ENCODE peak calls at places on chromosomes 1 and 21, in four cellular contexts. E is HL-60, D is K562, T is GM12878. I is an unnamed sample.

GRCh38 chr1:197466813-197467212 is 198.8 kb downstream of the CRB1 start:
- DNase-seq in D (no peak), T (no peak), E (no peak), I (no peak)

GRCh38 chr1:71623888-71624287 is 543.1 kb upstream of the ZRANB2 start:
- DNase-seq in E (no peak), D (no peak), T (no peak), I (no peak)

GRCh38 chr21:27346041-27346448 is 379.2 kb upstream of the ADAMTS5 start:
- DNase-seq in T (no peak), E (no peak), D (no peak), I (no peak)

GRCh38 chr1:12565094-12565965 is 52.7 kb downstream of the DHRS3 start:
- DNase-seq in D (no peak), T (no peak), E (no peak), I (no peak)

GRCh38 chr21:26842300-26842699 is 2.9 kb downstream of the ADAMTS1 start:
- DNase-seq in T (no peak), D (no peak), E (no peak), I (no peak)

GRCh38 chr1:195899762-195900352 is 708.4 kb downstream of the KCNT2 start:
- DNase-seq in E (no peak), T (no peak), D (peak; percentile 90), I (no peak)

GRCh38 chr1:110134050-110134595 is 16.2 kb upstream of the SLC6A17 start:
- DNase-seq in T (no peak), E (no peak), D (no peak), I (no peak)

GRCh38 chr1:158117854-158118691 is 62.6 kb upstream of the CD1D start:
- DNase-seq in D (peak; percentile 63), T (no peak), E (no peak), I (peak; percentile 49)

GRCh38 chr1:180266275-180267210 is 36.5 kb downstream of the LHX4 start:
- DNase-seq in E (no peak), D (no peak), T (no peak), I (no peak)

GRCh38 chr1:234495231-234495990 is 16.4 kb upstream of the TARBP1 start:
- DNase-seq in T (peak; percentile 79), D (peak; percentile 58), E (no peak), I (no peak)

GRCh38 chr1:181482521-181483083 is 715 bp upstream of the CACNA1E start:
- DNase-seq in T (no peak), D (peak; percentile 36), E (peak; percentile 16), I (peak; percentile 70)

GRCh38 chr1:110610741-110611286 is 4.7 kb upstream of the KCNA2 start:
- DNase-seq in E (no peak), D (no peak), T (no peak), I (no peak)

GRCh38 chr1:158249646-158250045 is 4.6 kb upstream of the CD1A start:
- DNase-seq in T (no peak), D (no peak), E (no peak), I (no peak)

GRCh38 chr1:12584900-12585525 is 33.0 kb downstream of the DHRS3 start:
- DNase-seq in D (no peak), T (no peak), E (no peak), I (no peak)

GRCh38 chr1:54069792-54070548 is 16.6 kb downstream of the TCEANC2 start:
- DNase-seq in T (no peak), D (peak; percentile 62), E (no peak), I (no peak)

GRCh38 chr1:24720152-24720551 is 25.1 kb upstream of the CLIC4 start:
- DNase-seq in D (no peak), E (no peak), T (no peak), I (no peak)

GRCh38 chr1:70966018-70966638 is 81.5 kb downstream of the PTGER3 start:
- DNase-seq in T (no peak), E (no peak), D (peak; percentile 37), I (no peak)

GRCh38 chr1:53207726-53208125 is 11.1 kb downstream of the CPT2 start:
- DNase-seq in D (no peak), T (no peak), E (no peak), I (no peak)

GRCh38 chr1:236535656-236536293 is 12.0 kb downstream of the LGALS8 start:
- DNase-seq in D (no peak), E (no peak), T (no peak), I (no peak)

GRCh38 chr1:17340358-17340757 is 31.6 kb upstream of the PADI6 start:
- DNase-seq in T (no peak), D (no peak), E (no peak), I (no peak)

GRCh38 chr1:17346046-17346789 is 25.8 kb upstream of the PADI6 start:
- DNase-seq in E (no peak), T (no peak), D (no peak), I (no peak)

GRCh38 chr1:17338706-17339493 is 30.9 kb downstream of the PADI4 start:
- DNase-seq in T (no peak), D (peak; percentile 34), E (no peak), I (no peak)

GRCh38 chr1:17339521-17339920 is 31.5 kb downstream of the PADI4 start:
- DNase-seq in T (no peak), E (no peak), D (no peak), I (no peak)

GRCh38 chr1:17342014-17342441 is 30.0 kb upstream of the PADI6 start:
- DNase-seq in T (no peak), E (no peak), D (no peak), I (no peak)
- TF ChIP-seq SPI1 in T (no peak), E (no peak), D (no peak), I (no peak)

DNA sequence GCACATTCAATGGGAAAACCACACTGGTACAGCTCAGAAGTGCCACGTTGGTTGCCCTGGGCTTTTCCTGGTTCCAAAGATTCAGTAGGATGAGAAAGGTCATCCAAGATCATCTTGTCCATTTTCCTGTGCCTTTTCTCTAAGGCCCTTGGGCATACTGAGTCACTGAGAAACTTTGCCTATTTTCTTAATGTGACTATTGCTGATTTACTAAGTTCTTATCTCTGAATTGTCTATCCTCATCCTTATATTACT is 57.2 kb upstream of the HSD17B7 start:
- DNase-seq in D (no peak), E (no peak), T (no peak), I (no peak)
- TF ChIP-seq POLR2AphosphoS5 in D (no peak), E (no peak), T (no peak), I (no peak)

DNA sequence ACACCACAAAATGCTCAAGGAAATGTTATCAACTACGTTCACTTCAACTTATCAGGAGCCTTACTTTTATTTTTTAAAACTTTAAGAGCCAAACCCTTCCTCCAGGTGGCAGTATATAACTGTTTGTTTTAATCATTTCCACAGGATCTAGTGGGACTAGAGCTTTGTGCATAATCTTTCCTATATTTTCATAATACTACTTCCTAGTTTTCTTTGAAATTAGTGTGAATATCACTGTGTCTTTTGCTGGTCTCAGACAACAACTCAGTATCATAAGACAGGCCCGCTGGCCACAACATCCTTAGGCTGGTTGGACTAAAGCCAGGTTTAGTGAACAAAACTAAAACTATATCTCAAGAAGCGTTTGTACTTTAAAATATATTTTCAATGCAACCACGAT is 145.5 kb downstream of the TIAM1 start:
- DNase-seq in D (peak; percentile 63), T (no peak), E (no peak), I (no peak)
- TF ChIP-seq SPI1 in D (no peak), T (no peak), E (no peak), I (no peak)

GRCh38 chr1:205750683-205751651 is 985 bp upstream of the NUCKS1 start:
- DNase-seq in D (peak; percentile 71), T (no peak), E (no peak), I (no peak)

GRCh38 chr1:205748398-205749093 is 1.4 kb downstream of the NUCKS1 start:
- DNase-seq in E (no peak), D (peak; percentile 76), T (no peak), I (no peak)

GRCh38 chr1:205746757-205747412 is 3.1 kb downstream of the NUCKS1 start:
- DNase-seq in D (no peak), E (no peak), T (no peak), I (no peak)

GRCh38 chr1:205749826-205750682 is at the start of gene NUCKS1:
- DNase-seq in T (peak; percentile 93), E (peak; percentile 94), D (peak; percentile 100), I (peak; percentile 58)

DNA sequence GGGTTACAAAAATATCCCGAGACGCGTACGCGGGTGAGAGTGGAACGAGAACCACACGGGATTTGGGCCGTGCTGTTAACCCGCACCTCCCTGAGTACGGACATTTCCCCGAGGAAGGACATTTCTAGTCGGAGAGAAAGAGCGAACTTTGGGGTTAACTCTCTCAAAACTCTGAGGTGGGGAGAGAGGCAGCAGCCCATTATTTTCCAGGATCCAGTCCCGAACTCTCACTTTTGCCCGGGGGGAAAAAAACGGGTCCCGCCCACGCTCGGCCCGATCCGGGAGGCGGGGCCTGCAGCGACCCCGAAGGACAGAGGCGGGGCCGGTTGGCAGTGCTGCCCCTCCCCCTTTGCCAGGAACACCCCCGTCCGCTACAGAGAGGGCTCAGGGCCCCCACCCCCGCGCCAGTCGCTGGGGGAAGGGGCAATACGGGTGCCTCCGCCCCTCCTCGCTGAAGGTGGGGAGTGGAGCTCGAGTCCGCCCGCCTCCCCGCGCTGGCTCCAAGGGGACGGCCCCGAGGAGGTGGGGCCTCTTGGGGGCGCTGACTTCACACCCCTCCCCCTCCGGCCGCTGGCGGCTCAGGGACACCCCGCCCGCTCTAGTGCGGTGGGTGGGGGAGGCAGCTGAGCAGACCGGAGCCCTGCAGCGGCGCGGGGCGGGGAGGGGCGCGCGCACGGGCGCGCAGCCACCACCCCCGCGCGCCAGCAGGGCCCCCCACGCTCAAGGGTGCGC is 722 bp downstream of the NUCKS1 start:
- DNase-seq in E (peak; percentile 87), T (peak; percentile 82), D (peak; percentile 98), I (peak; percentile 87)
- TF ChIP-seq POLR2AphosphoS5 in E (peak; percentile 19), T (peak; percentile 84), D (peak; percentile 57), I (no peak)

DNA sequence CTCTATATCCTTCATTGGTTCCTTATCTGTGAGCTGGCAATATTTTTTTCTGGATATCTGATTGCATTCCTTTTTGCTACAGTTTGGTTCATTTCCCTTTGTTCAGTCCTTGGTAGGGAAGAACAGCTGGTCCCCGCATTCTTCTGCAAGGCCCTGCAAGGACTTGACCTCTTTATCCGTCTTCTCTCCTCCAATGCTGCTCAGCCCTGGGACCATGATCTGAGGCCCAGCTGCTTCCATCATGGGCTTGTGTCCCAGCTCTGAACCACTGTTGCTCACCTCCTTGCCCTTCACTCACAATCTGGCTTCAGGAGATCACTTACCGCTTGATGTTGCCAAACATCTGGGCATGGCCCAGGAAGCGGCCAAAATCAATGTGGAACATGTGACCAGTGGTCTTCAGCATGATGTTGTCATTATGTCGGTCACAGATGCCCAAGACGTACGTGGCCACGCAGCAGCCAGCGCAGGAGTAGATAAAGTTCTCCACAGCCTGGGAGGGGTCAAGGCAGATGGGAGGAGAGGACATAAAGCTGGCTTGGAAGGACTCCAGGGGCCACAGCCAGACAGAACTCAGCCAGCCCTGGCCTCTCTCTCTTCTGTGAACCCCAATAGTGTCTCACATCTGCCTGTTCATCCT is 22.6 kb upstream of the PPP1R15B start:
- DNase-seq in D (no peak), E (no peak), T (no peak), I (no peak)
- TF ChIP-seq SPI1 in D (no peak), E (no peak), T (no peak), I (no peak)

DNA sequence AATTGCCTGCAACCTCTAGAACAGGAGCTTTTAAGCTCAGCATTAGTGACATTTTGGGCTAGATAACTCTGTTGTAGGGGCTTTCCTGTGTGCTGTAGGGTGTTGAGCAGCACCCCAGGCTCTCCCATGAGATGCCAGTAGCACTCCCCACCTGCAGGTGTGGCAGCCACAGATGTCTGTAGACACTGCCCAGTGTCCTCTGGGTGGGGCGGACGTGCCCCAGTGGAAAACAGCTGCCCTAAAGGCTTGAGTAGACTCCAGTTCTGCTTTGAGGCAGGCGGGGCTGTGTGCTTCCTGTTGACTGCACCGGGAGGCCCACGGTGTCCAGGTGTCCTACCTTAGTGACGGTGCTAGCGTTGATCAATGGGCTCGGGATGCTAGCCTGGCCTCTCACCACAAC is 16.9 kb upstream of the PWP2 start:
- DNase-seq in E (no peak), T (no peak), D (no peak), I (no peak)
- TF ChIP-seq POLR2AphosphoS5 in E (no peak), T (no peak), D (no peak), I (no peak)

GRCh38 chr1:42923367-42924248 is 35.1 kb downstream of the SLC2A1 start:
- DNase-seq in D (no peak), T (no peak), E (no peak), I (no peak)
- TF ChIP-seq SPI1 in D (peak; percentile 7), T (no peak), E (no peak), I (no peak)